ENCODE peak calls at places on chromosomes 2 and 18, in five cellular contexts. T, D, U, L and M are unnamed samples.

GRCh38 chr2:200127852-200128251 is 172.5 kb downstream of the MAIP1 start:
- DNase-seq in T (peak; percentile 67), D (no peak), U (no peak), L (peak; percentile 18), M (peak; percentile 57)

GRCh38 chr2:75647771-75648170 is 1.2 kb downstream of the MRPL19 start:
- DNase-seq in T (no peak), D (no peak), U (no peak), L (peak; percentile 25), M (no peak)

GRCh38 chr2:23632831-23633395 is 247.9 kb downstream of the KLHL29 start:
- DNase-seq in T (no peak), D (no peak), U (no peak), L (no peak), M (no peak)

GRCh38 chr2:235595420-235596010 is 101.7 kb downstream of the AGAP1 start:
- DNase-seq in T (peak; percentile 77), D (peak; percentile 66), U (peak; percentile 62), L (peak; percentile 77), M (peak; percentile 25)

GRCh38 chr18:42752921-42753320 is 362.6 kb downstream of the RIT2 start:
- DNase-seq in T (no peak), D (no peak), U (no peak), L (no peak), M (no peak)

GRCh38 chr2:142997254-142997653 is 119.8 kb downstream of the KYNU start:
- DNase-seq in T (no peak), D (no peak), U (no peak), L (peak; percentile 59), M (no peak)

GRCh38 chr2:168348076-168348475 is 100.7 kb upstream of the STK39 start:
- DNase-seq in T (peak; percentile 24), D (peak; percentile 81), U (peak; percentile 6), L (peak; percentile 68), M (peak; percentile 45)

GRCh38 chr2:235605999-235606715 is 112.3 kb downstream of the AGAP1 start:
- DNase-seq in T (peak; percentile 81), D (peak; percentile 46), U (no peak), L (peak; percentile 78), M (no peak)

GRCh38 chr2:23283653-23284052 is 101.3 kb upstream of the KLHL29 start:
- DNase-seq in T (peak; percentile 32), D (no peak), U (no peak), L (peak; percentile 51), M (peak; percentile 35)

GRCh38 chr2:119387381-119388129 is 20.8 kb downstream of the DBI start:
- DNase-seq in T (peak; percentile 20), D (no peak), U (no peak), L (peak; percentile 70), M (no peak)

GRCh38 chr18:22705328-22705727 is 227.8 kb upstream of the RBBP8 start:
- DNase-seq in T (peak; percentile 91), D (no peak), U (no peak), L (peak; percentile 83), M (no peak)

GRCh38 chr2:61993422-61994024 is 88.0 kb downstream of the COMMD1 start:
- DNase-seq in T (peak; percentile 62), D (no peak), U (no peak), L (peak; percentile 60), M (peak; percentile 29)

GRCh38 chr2:73111300-73112025 is 1.3 kb downstream of the RAB11FIP5 start:
- DNase-seq in T (no peak), D (peak; percentile 75), U (peak; percentile 24), L (peak; percentile 70), M (peak; percentile 50)

GRCh38 chr18:27621236-27621890 is 436.3 kb upstream of the CHST9 start:
- DNase-seq in T (no peak), D (no peak), U (no peak), L (no peak), M (no peak)

GRCh38 chr2:58512878-58513277 is 271.8 kb upstream of the FANCL start:
- DNase-seq in T (no peak), D (no peak), U (no peak), L (no peak), M (no peak)

GRCh38 chr18:67600181-67600631 is 83.7 kb upstream of the DSEL start:
- DNase-seq in T (peak; percentile 91), D (no peak), U (no peak), L (peak; percentile 81), M (peak; percentile 90)

GRCh38 chr2:200525551-200525881 is 491 bp upstream of the SGO2 start:
- DNase-seq in T (no peak), D (no peak), U (no peak), L (no peak), M (no peak)

GRCh38 chr2:233263045-233263570 is 11.6 kb downstream of the ATG16L1 start:
- DNase-seq in T (no peak), D (no peak), U (no peak), L (no peak), M (no peak)

GRCh38 chr2:237572021-237572741 is 5.8 kb downstream of the PRLH start:
- DNase-seq in T (peak; percentile 92), D (peak; percentile 95), U (peak; percentile 85), L (peak; percentile 88), M (peak; percentile 82)

GRCh38 chr18:54043484-54044256 is 180.8 kb downstream of the MBD2 start:
- DNase-seq in T (no peak), D (no peak), U (no peak), L (no peak), M (peak; percentile 6)

GRCh38 chr18:52700116-52700515 is 360.1 kb downstream of the DCC start:
- DNase-seq in T (no peak), D (no peak), U (no peak), L (no peak), M (no peak)

GRCh38 chr2:75375646-75376582 is 176.6 kb upstream of the TACR1 start:
- DNase-seq in T (peak; percentile 19), D (no peak), U (no peak), L (no peak), M (no peak)

GRCh38 chr2:1739961-1740713 is 4.2 kb downstream of the PXDN start:
- DNase-seq in T (peak; percentile 58), D (no peak), U (no peak), L (peak; percentile 68), M (no peak)

GRCh38 chr2:219284501-219285347 is 5.6 kb downstream of the DNAJB2 start:
- DNase-seq in T (no peak), D (no peak), U (no peak), L (no peak), M (no peak)

GRCh38 chr18:78242307-78242643 is 737.3 kb upstream of the SALL3 start:
- DNase-seq in T (no peak), D (no peak), U (no peak), L (no peak), M (no peak)

GRCh38 chr2:108916397-108917077 is 72.5 kb downstream of the EDAR start:
- DNase-seq in T (no peak), D (peak; percentile 18), U (no peak), L (no peak), M (no peak)

GRCh38 chr2:12284037-12284436 is 432.7 kb upstream of the TRIB2 start:
- DNase-seq in T (no peak), D (no peak), U (no peak), L (no peak), M (no peak)

GRCh38 chr2:101265893-101266499 is 13.3 kb downstream of the CNOT11 start:
- DNase-seq in T (no peak), D (peak; percentile 50), U (no peak), L (no peak), M (no peak)

GRCh38 chr2:20672191-20672951 is 5.4 kb downstream of the GDF7 start:
- DNase-seq in T (no peak), D (peak; percentile 82), U (no peak), L (no peak), M (no peak)

GRCh38 chr18:74478876-74479275 is 17.3 kb upstream of the CNDP2 start:
- DNase-seq in T (no peak), D (no peak), U (no peak), L (no peak), M (peak; percentile 72)

GRCh38 chr2:177553176-177553909 is 160.8 kb downstream of the AGPS start:
- DNase-seq in T (peak; percentile 28), D (no peak), U (no peak), L (peak; percentile 42), M (peak; percentile 54)

GRCh38 chr2:62423883-62424458 is 82.0 kb downstream of the TMEM17 start:
- DNase-seq in T (no peak), D (no peak), U (no peak), L (no peak), M (no peak)

GRCh38 chr18:76610012-76610411 is 115.0 kb upstream of the ZNF516 start:
- DNase-seq in T (no peak), D (no peak), U (no peak), L (no peak), M (no peak)

GRCh38 chr2:83879127-83879526 is 580.0 kb downstream of the SUCLG1 start:
- DNase-seq in T (no peak), D (no peak), U (no peak), L (no peak), M (no peak)

DNA sequence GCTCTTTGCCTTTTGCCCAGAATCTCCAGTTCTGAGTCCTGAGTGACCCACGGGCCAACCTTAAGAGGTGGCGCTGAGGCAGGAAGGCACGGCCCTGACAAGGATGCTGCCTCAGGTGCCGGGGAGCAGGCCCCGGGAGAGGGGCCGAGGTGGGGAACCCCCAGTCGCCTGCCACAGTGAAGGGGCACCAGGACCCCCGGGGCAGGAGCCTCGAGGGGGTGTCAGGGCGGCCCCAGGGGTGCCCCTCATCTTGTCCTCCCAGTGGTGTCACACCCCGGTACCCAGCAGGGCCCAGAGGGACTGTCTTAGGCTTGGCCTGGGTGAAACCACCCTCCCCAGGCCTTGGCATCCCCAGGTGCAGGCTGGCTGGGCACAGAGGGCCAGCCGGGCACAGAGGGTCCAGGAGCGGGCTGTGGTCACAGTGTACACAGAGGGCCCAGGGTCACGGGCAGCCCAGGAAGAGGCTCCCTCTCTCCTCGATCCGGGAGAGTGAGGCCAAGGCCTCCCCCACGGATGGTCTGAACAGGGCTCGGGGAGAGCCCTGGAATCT is 1.0 kb downstream of the PDCD1 start:
- DNase-seq in T (no peak), D (no peak), U (no peak), L (no peak), M (no peak)
- H3K27ac ChIP-seq in T (no peak overlapping the region), D (no peak overlapping the region), U (no peak overlapping the region), L (no peak overlapping the region), M (no peak overlapping the region)

GRCh38 chr2:228507231-228507824 is 325.8 kb upstream of the SPHKAP start:
- DNase-seq in T (no peak), D (no peak), U (no peak), L (no peak), M (no peak)
- H3K14ac ChIP-seq in T (no peak overlapping the region), D (no peak overlapping the region), U (no peak overlapping the region), L (no peak overlapping the region), M (no peak overlapping the region)

GRCh38 chr18:31509571-31509970 is 11.6 kb downstream of the DSG2 start:
- DNase-seq in T (no peak), D (no peak), U (no peak), L (no peak), M (no peak)

GRCh38 chr18:31506024-31506742 is 8.2 kb downstream of the DSG2 start:
- DNase-seq in T (peak; percentile 21), D (no peak), U (no peak), L (peak; percentile 59), M (peak; percentile 41)

GRCh38 chr18:31510319-31510718 is 12.3 kb downstream of the DSG2 start:
- DNase-seq in T (no peak), D (no peak), U (no peak), L (no peak), M (no peak)

GRCh38 chr18:31511098-31511497 is 13.1 kb downstream of the DSG2 start:
- DNase-seq in T (no peak), D (no peak), U (no peak), L (no peak), M (no peak)

GRCh38 chr18:31508781-31509180 is 10.8 kb downstream of the DSG2 start:
- DNase-seq in T (no peak), D (no peak), U (no peak), L (no peak), M (no peak)
- H3K23ac ChIP-seq in T (no peak overlapping the region), D (no peak overlapping the region), U (no peak overlapping the region), L (no peak overlapping the region), M (no peak overlapping the region)

GRCh38 chr2:240571314-240571973 is 3.2 kb downstream of the RNPEPL1 start:
- DNase-seq in T (no peak), D (no peak), U (no peak), L (no peak), M (no peak)
- H3K27ac ChIP-seq in T (no peak overlapping the region), D (no peak overlapping the region), U (no peak overlapping the region), L (no peak overlapping the region), M (no peak overlapping the region)